ENCODE peak calls at places on chromosomes 3 and 15, in ten cellular contexts. Z is CD8-positive, alpha-beta memory T cell; G is A549; D is lower leg skin; H is NCI-H345; C is activated CD4-positive, alpha-beta T cell treated with anti-CD3 and anti-CD28 coated beads for 24 hours; A is activated CD8-positive, alpha-beta memory T cell treated with anti-CD3 and anti-CD28 coated beads for 1 hour; E is stimulated activated CD4-positive, alpha-beta T cell treated with anti-CD3 and anti-CD28 coated beads, Interleukin-1b, Interleukin-23, amount 100 ng/mL, for 1 hour; N is testis; O is spleen. S is an unnamed sample.

GRCh38 chr15:34609658-34610057 is 26.2 kb upstream of the GOLGA8B start:
- DNase-seq in Z (peak; percentile 11), H (no peak), O (no peak), G (no peak), N (no peak), C (no peak), D (no peak), A (no peak), E (no peak), S (peak; percentile 8)

GRCh38 chr3:192022412-192022811 is 561.4 kb downstream of the PYDC2 start:
- DNase-seq in A (no peak), C (no peak), H (no peak), E (no peak), G (no peak), D (no peak), N (no peak), Z (no peak), O (no peak), S (no peak)

GRCh38 chr3:13275376-13276005 is 144.6 kb downstream of the NUP210 start:
- DNase-seq in C (no peak), O (peak; percentile 61), N (no peak), Z (no peak), D (no peak), A (no peak), G (no peak), E (no peak), H (no peak), S (no peak)

GRCh38 chr3:49793486-49794085 is 6.1 kb downstream of the CDHR4 start:
- DNase-seq in Z (no peak), G (no peak), N (no peak), A (no peak), E (no peak), O (peak; percentile 51), H (no peak), D (no peak), C (no peak), S (no peak)

GRCh38 chr3:186772281-186772885 is 11.0 kb upstream of the EIF4A2 start:
- DNase-seq in H (no peak), G (no peak), C (no peak), E (no peak), O (peak; percentile 81), N (no peak), Z (peak; percentile 46), D (no peak), A (no peak), S (peak; percentile 71)

GRCh38 chr15:66252411-66253295 is 897 bp downstream of the MEGF11 start:
- DNase-seq in O (peak; percentile 85), Z (peak; percentile 25), C (peak; percentile 41), A (peak; percentile 27), H (peak; percentile 53), E (no peak), D (no peak), N (peak; percentile 58), G (peak; percentile 97), S (no peak)

GRCh38 chr3:14268897-14269296 is 90.3 kb downstream of the LSM3 start:
- DNase-seq in Z (no peak), D (no peak), G (no peak), C (no peak), E (no peak), H (no peak), N (no peak), O (no peak), A (no peak), S (no peak)

GRCh38 chr15:93982226-93982641 is 249.1 kb upstream of the MCTP2 start:
- DNase-seq in O (no peak), C (no peak), N (peak; percentile 63), D (no peak), G (no peak), H (no peak), E (no peak), A (no peak), Z (no peak), S (no peak)

GRCh38 chr15:51888593-51889195 is 59.2 kb downstream of the TMOD3 start:
- DNase-seq in H (peak; percentile 1), D (no peak), C (no peak), Z (peak; percentile 11), N (no peak), E (no peak), O (no peak), A (no peak), G (peak; percentile 46), S (no peak)

GRCh38 chr3:72351536-72351935 is 496.7 kb downstream of the SHQ1 start:
- DNase-seq in A (no peak), Z (no peak), G (no peak), O (no peak), D (peak; percentile 31), C (no peak), H (no peak), N (no peak), E (no peak), S (no peak)

GRCh38 chr3:153628591-153628990 is 466.6 kb downstream of the RAP2B start:
- DNase-seq in Z (no peak), A (no peak), O (no peak), D (no peak), H (no peak), G (no peak), N (no peak), C (no peak), E (no peak), S (no peak)

GRCh38 chr15:76840830-76841460 is 64.2 kb downstream of the SCAPER start:
- DNase-seq in D (no peak), Z (no peak), A (no peak), N (no peak), H (peak; percentile 7), E (no peak), O (no peak), G (peak; percentile 8), C (no peak), S (peak; percentile 6)

GRCh38 chr3:33355611-33356010 is 78.4 kb downstream of the FBXL2 start:
- DNase-seq in O (no peak), C (no peak), A (no peak), N (no peak), G (no peak), D (no peak), E (no peak), H (no peak), Z (no peak), S (no peak)

GRCh38 chr3:169041677-169042171 is 621.8 kb downstream of the MECOM start:
- DNase-seq in A (no peak), H (no peak), C (no peak), G (peak; percentile 15), N (no peak), E (no peak), Z (no peak), D (no peak), O (no peak), S (no peak)

GRCh38 chr3:43288366-43288765 is 2.0 kb downstream of the SNRK start:
- DNase-seq in A (no peak), Z (peak; percentile 41), D (no peak), O (no peak), E (no peak), G (no peak), N (no peak), H (no peak), C (no peak), S (peak; percentile 9)

GRCh38 chr15:37134699-37135131 is 34.4 kb upstream of the MEIS2 start:
- DNase-seq in O (no peak), C (no peak), N (peak; percentile 17), E (no peak), D (no peak), G (peak; percentile 15), Z (no peak), A (no peak), H (peak; percentile 22), S (no peak)

GRCh38 chr3:179503152-179503551 is 51.9 kb upstream of the GNB4 start:
- DNase-seq in N (no peak), O (no peak), H (no peak), C (no peak), E (no peak), D (no peak), A (no peak), Z (no peak), G (no peak), S (no peak)

GRCh38 chr3:5226783-5227182 is 39.3 kb downstream of the EDEM1 start:
- DNase-seq in D (no peak), C (no peak), N (no peak), A (no peak), H (no peak), E (no peak), G (no peak), Z (no peak), O (no peak), S (no peak)

GRCh38 chr3:51789437-51789836 is 10.4 kb upstream of the IQCF6 start:
- DNase-seq in Z (no peak), G (no peak), N (no peak), C (no peak), O (no peak), H (no peak), E (no peak), A (no peak), D (no peak), S (no peak)

GRCh38 chr3:119240101-119240581 is 537 bp downstream of the B4GALT4 start:
- DNase-seq in Z (no peak), H (peak; percentile 37), A (no peak), O (no peak), G (peak; percentile 23), D (no peak), E (no peak), N (peak; percentile 59), C (no peak), S (no peak)

GRCh38 chr3:195872800-195873199 is 35.6 kb downstream of the TNK2 start:
- DNase-seq in E (no peak), Z (no peak), O (no peak), C (no peak), N (no peak), G (no peak), H (no peak), D (no peak), A (no peak), S (no peak)

GRCh38 chr3:183504597-183504996 is 50.9 kb downstream of the KLHL6 start:
- DNase-seq in E (no peak), D (no peak), A (no peak), C (no peak), N (no peak), H (no peak), G (no peak), O (no peak), Z (no peak), S (no peak)

GRCh38 chr3:71444028-71444860 is 139.3 kb downstream of the FOXP1 start:
- DNase-seq in A (peak; percentile 43), E (peak; percentile 35), D (no peak), Z (peak; percentile 95), C (no peak), O (peak; percentile 92), H (no peak), G (no peak), N (peak; percentile 43), S (peak; percentile 98)

GRCh38 chr3:134590766-134591165 is 60.1 kb downstream of the KY start:
- DNase-seq in O (no peak), N (no peak), H (no peak), D (no peak), E (no peak), C (no peak), Z (no peak), A (no peak), G (no peak), S (no peak)